ENCODE peak calls at places on chromosomes 4 and X, in nine cellular contexts. P is stimulated activated CD8-positive, alpha-beta memory T cell treated with anti-CD3 and anti-CD28 coated beads, Interleukin-4, amount 100 ng/mL, for 1 hour; I is AG20443; U is activated CD4-positive, alpha-beta T cell treated with anti-CD3 and anti-CD28 coated beads, Interleukin-2, amount 50 U/mL, for 1 hour; R is pulmonary artery endothelial cell; H is mesendoderm; D is effector CD4-positive, alpha-beta T cell; Z is endothelial cell; S is neural progenitor cell. M is an unnamed sample.

GRCh38 chr4:127400736-127401346 is 231.9 kb upstream of the INTU start:
- DNase-seq in D (no peak), I (peak; percentile 67), P (no peak), Z (peak; percentile 72), S (peak; percentile 70), H (peak; percentile 86), U (no peak), R (peak; percentile 48), M (no peak)

GRCh38 chr4:122914292-122914904 is 8.0 kb downstream of the NUDT6 start:
- DNase-seq in Z (peak; percentile 16), D (no peak), H (no peak), U (no peak), I (no peak), P (no peak), S (no peak), R (no peak), M (no peak)

GRCh38 chrX:80181079-80181478 is 166.5 kb downstream of the TBX22 start:
- DNase-seq in H (peak; percentile 39), S (peak; percentile 12), P (no peak), U (no peak), R (no peak), I (no peak), Z (peak; percentile 4), D (no peak), M (no peak)

GRCh38 chrX:8773117-8773516 is 28.1 kb downstream of the FAM9A start:
- DNase-seq in U (no peak), Z (no peak), P (no peak), D (no peak), R (no peak), I (no peak), H (no peak), S (no peak), M (no peak)

GRCh38 chr4:184123009-184123408 is 94.7 kb downstream of the ENPP6 start:
- DNase-seq in R (no peak), I (no peak), S (no peak), D (no peak), P (no peak), U (no peak), Z (no peak), H (no peak), M (no peak)

GRCh38 chr4:115119804-115120352 is 6.5 kb upstream of the NDST4 start:
- DNase-seq in I (no peak), U (no peak), D (no peak), P (no peak), H (no peak), R (no peak), S (no peak), Z (no peak), M (no peak)

GRCh38 chrX:112087545-112087944 is 5.0 kb upstream of the TRPC5 start:
- DNase-seq in S (no peak), H (no peak), Z (no peak), R (no peak), U (no peak), D (no peak), I (no peak), P (no peak), M (no peak)

GRCh38 chrX:24148118-24148517 is 1.4 kb upstream of the ZFX start:
- DNase-seq in R (no peak), I (no peak), U (no peak), Z (no peak), D (no peak), S (no peak), P (no peak), H (no peak), M (no peak)

GRCh38 chr4:140004580-140005314 is 149.2 kb downstream of the MAML3 start:
- DNase-seq in Z (peak; percentile 39), I (peak; percentile 85), H (peak; percentile 69), P (no peak), R (peak; percentile 24), U (no peak), S (peak; percentile 92), D (no peak), M (peak; percentile 30)

GRCh38 chr4:26753642-26754041 is 107.0 kb upstream of the STIM2 start:
- DNase-seq in P (no peak), D (no peak), Z (no peak), U (no peak), I (no peak), H (no peak), R (no peak), S (no peak), M (no peak)

GRCh38 chr4:112109455-112110425 is 35.5 kb upstream of the FAM241A start:
- DNase-seq in Z (no peak), H (no peak), R (peak; percentile 43), I (no peak), S (no peak), P (no peak), U (no peak), D (no peak), M (no peak)

GRCh38 chr4:141860974-141861373 is 224.6 kb downstream of the IL15 start:
- DNase-seq in R (no peak), H (peak; percentile 43), Z (no peak), U (no peak), S (no peak), I (no peak), D (no peak), P (no peak), M (no peak)

GRCh38 chr4:14387647-14388046 is 614.6 kb upstream of the CPEB2 start:
- DNase-seq in S (no peak), U (no peak), H (no peak), D (no peak), P (no peak), R (no peak), Z (no peak), I (no peak), M (no peak)

GRCh38 chr4:109910261-109910660 is 2.4 kb upstream of the EGF start:
- DNase-seq in D (no peak), U (no peak), R (no peak), S (no peak), H (no peak), I (no peak), P (no peak), Z (no peak), M (no peak)

GRCh38 chr4:4625488-4625887 is 83.6 kb upstream of the STX18 start:
- DNase-seq in D (no peak), Z (no peak), I (peak; percentile 94), S (no peak), R (no peak), P (no peak), H (no peak), U (no peak), M (no peak)

GRCh38 chr4:180380733-180381132 is 1862.5 kb upstream of the TENM3 start:
- DNase-seq in R (no peak), S (no peak), Z (no peak), I (no peak), D (no peak), U (no peak), P (no peak), H (no peak), M (no peak)

GRCh38 chrX:38260231-38260630 is 39.6 kb upstream of the SRPX start:
- DNase-seq in U (no peak), H (peak; percentile 65), P (no peak), D (no peak), S (peak; percentile 39), I (peak; percentile 20), Z (peak; percentile 30), R (no peak), M (no peak)

GRCh38 chr4:14237911-14238310 is 610.4 kb upstream of the BOD1L1 start:
- DNase-seq in P (no peak), S (no peak), Z (no peak), H (no peak), R (no peak), I (no peak), D (no peak), U (no peak), M (no peak)

GRCh38 chr4:145179201-145179860 is 1.1 kb downstream of the OTUD4 start:
- DNase-seq in Z (peak; percentile 51), P (peak; percentile 58), H (peak; percentile 54), R (no peak), D (peak; percentile 68), S (peak; percentile 66), U (peak; percentile 67), I (peak; percentile 80), M (peak; percentile 66)

GRCh38 chr4:10273030-10273429 is 156.4 kb upstream of the WDR1 start:
- DNase-seq in R (no peak), Z (no peak), U (no peak), D (no peak), P (no peak), H (no peak), S (no peak), I (peak; percentile 30), M (no peak)

GRCh38 chr4:12926189-12927066 is 557.7 kb downstream of the RAB28 start:
- DNase-seq in I (no peak), P (no peak), U (no peak), S (no peak), H (no peak), R (no peak), D (no peak), Z (no peak), M (no peak)